ENCODE peak calls at places on chromosomes 1 and 21, in five cellular contexts. A, C, M, S and E are unnamed samples.

GRCh38 chr1:23801338-23801748 is 789 bp upstream of the GALE start:
- DNase-seq in A (no peak), C (no peak), M (no peak), S (no peak), E (no peak)

GRCh38 chr1:232793944-232794343 is 11.3 kb upstream of the MAP10 start:
- DNase-seq in A (no peak), C (no peak), M (no peak), S (no peak), E (no peak)

GRCh38 chr1:228527596-228527995 is 40.4 kb downstream of the RNF187 start:
- DNase-seq in A (no peak), C (no peak), M (no peak), S (no peak), E (no peak)

GRCh38 chr1:101781437-101781836 is 215.3 kb downstream of the OLFM3 start:
- DNase-seq in A (no peak), C (no peak), M (no peak), S (no peak), E (no peak)

GRCh38 chr21:35697321-35697808 is 363.0 kb downstream of the SETD4 start:
- DNase-seq in A (no peak), C (no peak), M (no peak), S (no peak), E (no peak)

GRCh38 chr21:45551316-45551715 is 9.1 kb upstream of the SLC19A1 start:
- DNase-seq in A (no peak), C (no peak), M (no peak), S (peak; percentile 46), E (peak; percentile 2)

GRCh38 chr1:167936930-167937708 is at the start of gene MPC2:
- DNase-seq in A (peak; percentile 30), C (peak; percentile 71), M (peak; percentile 35), S (peak; percentile 71), E (peak; percentile 80)

GRCh38 chr1:183090386-183091006 is 67.3 kb downstream of the LAMC1 start:
- DNase-seq in A (no peak), C (no peak), M (no peak), S (no peak), E (no peak)

GRCh38 chr1:246801241-246802020 is 77.2 kb downstream of the SCCPDH start:
- DNase-seq in A (no peak), C (no peak), M (no peak), S (no peak), E (no peak)

GRCh38 chr1:226268421-226269124 is 40.4 kb downstream of the LIN9 start:
- DNase-seq in A (no peak), C (no peak), M (no peak), S (no peak), E (no peak)

GRCh38 chr1:64959973-64960372 is 6.4 kb downstream of the JAK1 start:
- DNase-seq in A (no peak), C (no peak), M (no peak), S (no peak), E (no peak)

GRCh38 chr1:16119926-16120325 is 35.9 kb downstream of the EPHA2 start:
- DNase-seq in A (no peak), C (no peak), M (no peak), S (no peak), E (peak; percentile 59)

GRCh38 chr1:101144868-101145808 is 91.7 kb upstream of the S1PR1 start:
- DNase-seq in A (no peak), C (no peak), M (no peak), S (no peak), E (no peak)

GRCh38 chr1:167360120-167360519 is 139.4 kb downstream of the POU2F1 start:
- DNase-seq in A (no peak), C (no peak), M (no peak), S (no peak), E (no peak)

GRCh38 chr1:230823421-230823820 is 44.9 kb downstream of the C1orf198 start:
- DNase-seq in A (no peak), C (no peak), M (no peak), S (no peak), E (peak; percentile 24)

GRCh38 chr1:245173446-245174178 is 18.8 kb downstream of the KIF26B start:
- DNase-seq in A (no peak), C (no peak), M (no peak), S (no peak), E (no peak)

GRCh38 chr1:215835951-215836350 is 268.8 kb downstream of the KCTD3 start:
- DNase-seq in A (no peak), C (no peak), M (no peak), S (no peak), E (no peak)

GRCh38 chr21:43332872-43333300 is 94.0 kb downstream of the SIK1 start:
- DNase-seq in A (no peak), C (no peak), M (no peak), S (no peak), E (peak; percentile 73)

GRCh38 chr1:47703981-47704596 is 266.2 kb downstream of the FOXD2 start:
- DNase-seq in A (no peak), C (no peak), M (no peak), S (no peak), E (no peak)

GRCh38 chr1:59976194-59977074 is 49.9 kb upstream of the CYP2J2 start:
- DNase-seq in A (peak; percentile 18), C (peak; percentile 65), M (peak; percentile 5), S (peak; percentile 63), E (peak; percentile 92)